ENCODE peak calls at places on chromosomes 11 and 22, in four cellular contexts. One of them, this sample, is unnamed.

GRCh38 chr11:61874460-61874809 is 16.9 kb downstream of the FADS3 start:
- DNase-seq in iPS-NIHi11: no peak
- DNase-seq in activated T-cell treated with anti-CD3 and anti-CD28 coated beads for 48 hours: no peak
- DNase-seq in cardiac fibroblast: no peak
- DNase-seq in this sample: no peak

GRCh38 chr11:47394322-47395224 is 13.8 kb upstream of the SLC39A13 start:
- DNase-seq in iPS-NIHi11: peak
- DNase-seq in activated T-cell treated with anti-CD3 and anti-CD28 coated beads for 48 hours: peak
- DNase-seq in cardiac fibroblast: peak
- DNase-seq in this sample: no peak

GRCh38 chr22:28837640-28838039 is 37.3 kb upstream of the XBP1 start:
- DNase-seq in iPS-NIHi11: no peak
- DNase-seq in activated T-cell treated with anti-CD3 and anti-CD28 coated beads for 48 hours: no peak
- DNase-seq in cardiac fibroblast: no peak
- DNase-seq in this sample: no peak

GRCh38 chr11:64206457-64207246 is at the start of gene FERMT3:
- DNase-seq in iPS-NIHi11: peak
- DNase-seq in activated T-cell treated with anti-CD3 and anti-CD28 coated beads for 48 hours: peak
- DNase-seq in cardiac fibroblast: no peak
- DNase-seq in this sample: peak

GRCh38 chr11:12674936-12675696 is 895 bp downstream of the TEAD1 start:
- DNase-seq in iPS-NIHi11: peak
- DNase-seq in activated T-cell treated with anti-CD3 and anti-CD28 coated beads for 48 hours: no peak
- DNase-seq in cardiac fibroblast: peak
- DNase-seq in this sample: no peak

GRCh38 chr22:38250642-38251354 is 22.0 kb downstream of the TMEM184B start:
- DNase-seq in iPS-NIHi11: no peak
- DNase-seq in activated T-cell treated with anti-CD3 and anti-CD28 coated beads for 48 hours: no peak
- DNase-seq in cardiac fibroblast: no peak
- DNase-seq in this sample: no peak

GRCh38 chr11:45252877-45253276 is 33.3 kb downstream of the SYT13 start:
- DNase-seq in iPS-NIHi11: no peak
- DNase-seq in activated T-cell treated with anti-CD3 and anti-CD28 coated beads for 48 hours: no peak
- DNase-seq in cardiac fibroblast: peak
- DNase-seq in this sample: no peak

GRCh38 chr22:11627798-11628650 is 3900.0 kb upstream of the OR11H1 start:
- DNase-seq in iPS-NIHi11: no peak
- DNase-seq in activated T-cell treated with anti-CD3 and anti-CD28 coated beads for 48 hours: no peak
- DNase-seq in cardiac fibroblast: no peak
- DNase-seq in this sample: no peak

GRCh38 chr11:70033711-70034070 is 44.4 kb upstream of the ANO1 start:
- DNase-seq in iPS-NIHi11: no peak
- DNase-seq in activated T-cell treated with anti-CD3 and anti-CD28 coated beads for 48 hours: no peak
- DNase-seq in cardiac fibroblast: no peak
- DNase-seq in this sample: no peak

GRCh38 chr22:27420186-27420816 is 381.3 kb downstream of the MN1 start:
- DNase-seq in iPS-NIHi11: no peak
- DNase-seq in activated T-cell treated with anti-CD3 and anti-CD28 coated beads for 48 hours: no peak
- DNase-seq in cardiac fibroblast: peak
- DNase-seq in this sample: no peak

GRCh38 chr11:72395993-72396392 is 38.3 kb downstream of the CLPB start:
- DNase-seq in iPS-NIHi11: no peak
- DNase-seq in activated T-cell treated with anti-CD3 and anti-CD28 coated beads for 48 hours: no peak
- DNase-seq in cardiac fibroblast: no peak
- DNase-seq in this sample: no peak

GRCh38 chr11:116835042-116835772 is 2.2 kb downstream of the APOA1 start:
- DNase-seq in iPS-NIHi11: peak
- DNase-seq in activated T-cell treated with anti-CD3 and anti-CD28 coated beads for 48 hours: no peak
- DNase-seq in cardiac fibroblast: no peak
- DNase-seq in this sample: no peak

GRCh38 chr11:87445002-87445401 is 407.3 kb downstream of the TMEM135 start:
- DNase-seq in iPS-NIHi11: no peak
- DNase-seq in activated T-cell treated with anti-CD3 and anti-CD28 coated beads for 48 hours: no peak
- DNase-seq in cardiac fibroblast: peak
- DNase-seq in this sample: no peak

GRCh38 chr22:41237707-41238569 is 2.8 kb downstream of the CHADL start:
- DNase-seq in iPS-NIHi11: peak
- DNase-seq in activated T-cell treated with anti-CD3 and anti-CD28 coated beads for 48 hours: peak
- DNase-seq in cardiac fibroblast: peak
- DNase-seq in this sample: peak

GRCh38 chr22:37274380-37274862 is 7.9 kb upstream of the CYTH4 start:
- DNase-seq in iPS-NIHi11: no peak
- DNase-seq in activated T-cell treated with anti-CD3 and anti-CD28 coated beads for 48 hours: no peak
- DNase-seq in cardiac fibroblast: no peak
- DNase-seq in this sample: no peak

GRCh38 chr11:33690290-33691050 is 10.2 kb downstream of the C11orf91 start:
- DNase-seq in iPS-NIHi11: no peak
- DNase-seq in activated T-cell treated with anti-CD3 and anti-CD28 coated beads for 48 hours: peak
- DNase-seq in cardiac fibroblast: peak
- DNase-seq in this sample: no peak

GRCh38 chr11:104343578-104343977 is 179.6 kb upstream of the PDGFD start:
- DNase-seq in iPS-NIHi11: peak
- DNase-seq in activated T-cell treated with anti-CD3 and anti-CD28 coated beads for 48 hours: no peak
- DNase-seq in cardiac fibroblast: peak
- DNase-seq in this sample: no peak

GRCh38 chr11:112784323-112785073 is 176.7 kb upstream of the NCAM1 start:
- DNase-seq in iPS-NIHi11: peak
- DNase-seq in activated T-cell treated with anti-CD3 and anti-CD28 coated beads for 48 hours: no peak
- DNase-seq in cardiac fibroblast: peak
- DNase-seq in this sample: no peak

GRCh38 chr11:910589-911030 is at the start of gene CHID1:
- DNase-seq in iPS-NIHi11: peak
- DNase-seq in activated T-cell treated with anti-CD3 and anti-CD28 coated beads for 48 hours: peak
- DNase-seq in cardiac fibroblast: peak
- DNase-seq in this sample: peak

GRCh38 chr11:29009426-29009825 is 901.2 kb downstream of the METTL15 start:
- DNase-seq in iPS-NIHi11: no peak
- DNase-seq in activated T-cell treated with anti-CD3 and anti-CD28 coated beads for 48 hours: no peak
- DNase-seq in cardiac fibroblast: no peak
- DNase-seq in this sample: no peak

GRCh38 chr11:68312117-68312779 is at the start of gene LRP5:
- DNase-seq in iPS-NIHi11: peak
- DNase-seq in activated T-cell treated with anti-CD3 and anti-CD28 coated beads for 48 hours: peak
- DNase-seq in cardiac fibroblast: no peak
- DNase-seq in this sample: no peak

GRCh38 chr11:10072841-10073240 is 221.2 kb downstream of the SBF2 start:
- DNase-seq in iPS-NIHi11: no peak
- DNase-seq in activated T-cell treated with anti-CD3 and anti-CD28 coated beads for 48 hours: no peak
- DNase-seq in cardiac fibroblast: no peak
- DNase-seq in this sample: no peak

GRCh38 chr11:59551651-59552521 is 40.5 kb downstream of the OR4D9 start:
- DNase-seq in iPS-NIHi11: no peak
- DNase-seq in activated T-cell treated with anti-CD3 and anti-CD28 coated beads for 48 hours: no peak
- DNase-seq in cardiac fibroblast: peak
- DNase-seq in this sample: no peak